ENCODE peak calls at places on chromosomes 1 and 21, in six cellular contexts. One of them, this sample, is unnamed.

GRCh38 chr1:64309468-64309867 is 106.0 kb downstream of the UBE2U start:
- DNase-seq in occipital lobe: peak; percentile 9
- DNase-seq in H9: no peak
- DNase-seq in C1 segment of cervical spinal cord: peak; percentile 58
- DNase-seq in midbrain: peak; percentile 72
- DNase-seq in HT-29: no peak
- DNase-seq in this sample: no peak

GRCh38 chr1:30248373-30248772 is 475.0 kb downstream of the MATN1 start:
- DNase-seq in HT-29: no peak
- DNase-seq in midbrain: no peak
- DNase-seq in H9: no peak
- DNase-seq in C1 segment of cervical spinal cord: no peak
- DNase-seq in occipital lobe: no peak
- DNase-seq in this sample: no peak

GRCh38 chr1:14915356-14916054 is 238.0 kb upstream of the TMEM51 start:
- DNase-seq in HT-29: peak; percentile 69
- DNase-seq in H9: peak; percentile 67
- DNase-seq in midbrain: peak; percentile 39
- DNase-seq in occipital lobe: no peak
- DNase-seq in C1 segment of cervical spinal cord: peak; percentile 42
- DNase-seq in this sample: no peak

GRCh38 chr21:34885636-34886553 is 163.2 kb downstream of the RUNX1 start:
- DNase-seq in C1 segment of cervical spinal cord: no peak
- DNase-seq in occipital lobe: no peak
- DNase-seq in HT-29: peak; percentile 78
- DNase-seq in H9: peak; percentile 44
- DNase-seq in midbrain: no peak
- DNase-seq in this sample: no peak

GRCh38 chr1:114286179-114286578 is 132.5 kb upstream of the SYT6 start:
- DNase-seq in midbrain: no peak
- DNase-seq in occipital lobe: no peak
- DNase-seq in C1 segment of cervical spinal cord: no peak
- DNase-seq in H9: no peak
- DNase-seq in HT-29: no peak
- DNase-seq in this sample: no peak

GRCh38 chr1:12152106-12152891 is 14.5 kb upstream of the TNFRSF1B start:
- DNase-seq in H9: no peak
- DNase-seq in C1 segment of cervical spinal cord: no peak
- DNase-seq in occipital lobe: no peak
- DNase-seq in HT-29: no peak
- DNase-seq in midbrain: no peak
- DNase-seq in this sample: no peak

GRCh38 chr1:92159593-92159992 is 58.1 kb upstream of the C1orf146 start:
- DNase-seq in C1 segment of cervical spinal cord: no peak
- DNase-seq in HT-29: no peak
- DNase-seq in midbrain: no peak
- DNase-seq in occipital lobe: no peak
- DNase-seq in H9: no peak
- DNase-seq in this sample: no peak

GRCh38 chr1:183147735-183148134 is 38.3 kb upstream of the LAMC2 start:
- DNase-seq in H9: no peak
- DNase-seq in HT-29: no peak
- DNase-seq in occipital lobe: no peak
- DNase-seq in midbrain: no peak
- DNase-seq in C1 segment of cervical spinal cord: no peak
- DNase-seq in this sample: no peak

GRCh38 chr1:93661829-93662474 is 19.7 kb downstream of the BCAR3 start:
- DNase-seq in midbrain: no peak
- DNase-seq in C1 segment of cervical spinal cord: no peak
- DNase-seq in occipital lobe: no peak
- DNase-seq in H9: no peak
- DNase-seq in HT-29: peak; percentile 45
- DNase-seq in this sample: no peak

GRCh38 chr1:163195728-163196448 is 6.8 kb downstream of the RGS5 start:
- DNase-seq in C1 segment of cervical spinal cord: no peak
- DNase-seq in H9: no peak
- DNase-seq in occipital lobe: no peak
- DNase-seq in midbrain: no peak
- DNase-seq in HT-29: no peak
- DNase-seq in this sample: no peak

GRCh38 chr1:37657620-37658412 is 23.1 kb upstream of the RSPO1 start:
- DNase-seq in HT-29: no peak
- DNase-seq in midbrain: no peak
- DNase-seq in H9: no peak
- DNase-seq in C1 segment of cervical spinal cord: no peak
- DNase-seq in occipital lobe: no peak
- DNase-seq in this sample: no peak

GRCh38 chr21:35603471-35603870 is 456.9 kb downstream of the SETD4 start:
- DNase-seq in HT-29: no peak
- DNase-seq in H9: peak; percentile 52
- DNase-seq in C1 segment of cervical spinal cord: no peak
- DNase-seq in midbrain: no peak
- DNase-seq in occipital lobe: no peak
- DNase-seq in this sample: no peak

GRCh38 chr1:150256193-150256548 is 1.4 kb upstream of the CA14 start:
- DNase-seq in occipital lobe: no peak
- DNase-seq in midbrain: no peak
- DNase-seq in C1 segment of cervical spinal cord: no peak
- DNase-seq in HT-29: peak; percentile 18
- DNase-seq in H9: no peak
- DNase-seq in this sample: no peak

GRCh38 chr1:237352747-237353146 is 310.8 kb downstream of the RYR2 start:
- DNase-seq in C1 segment of cervical spinal cord: no peak
- DNase-seq in midbrain: no peak
- DNase-seq in occipital lobe: no peak
- DNase-seq in H9: no peak
- DNase-seq in HT-29: no peak
- DNase-seq in this sample: no peak

GRCh38 chr1:91844862-91845528 is 41.0 kb downstream of the TGFBR3 start:
- DNase-seq in C1 segment of cervical spinal cord: no peak
- DNase-seq in H9: no peak
- DNase-seq in occipital lobe: no peak
- DNase-seq in HT-29: peak; percentile 19
- DNase-seq in midbrain: no peak
- DNase-seq in this sample: no peak

GRCh38 chr1:55639051-55639450 is 423.9 kb upstream of the USP24 start:
- DNase-seq in occipital lobe: no peak
- DNase-seq in midbrain: no peak
- DNase-seq in C1 segment of cervical spinal cord: no peak
- DNase-seq in H9: no peak
- DNase-seq in HT-29: no peak
- DNase-seq in this sample: no peak

GRCh38 chr1:107251083-107251482 is 110.2 kb downstream of the NTNG1 start:
- DNase-seq in HT-29: no peak
- DNase-seq in H9: no peak
- DNase-seq in occipital lobe: no peak
- DNase-seq in C1 segment of cervical spinal cord: no peak
- DNase-seq in midbrain: no peak
- DNase-seq in this sample: no peak